ENCODE peak calls at places on chromosomes 11 and 22, in nine cellular contexts. J is GM06990, U is sigmoid colon, T is GM23338, E is IMR-90, F is body of pancreas, A is psoas muscle, O is tibial artery, V is BJ. S is an unnamed sample.
A peak's percentile ranks its signal among the peaks of the same experiment; 100 is the strongest.

GRCh38 chr11:115924744-115925567 is 420.7 kb upstream of the CADM1 start:
- DNase-seq in O (no peak), J (peak; percentile 75), F (no peak), T (no peak), A (no peak), U (no peak), E (peak; percentile 95), V (no peak), S (peak; percentile 96)

GRCh38 chr22:20656902-20657836 is 116.7 kb upstream of the SERPIND1 start:
- DNase-seq in F (no peak), O (no peak), J (no peak), U (peak; percentile 32), V (no peak), T (no peak), A (no peak), E (peak; percentile 1), S (no peak)

GRCh38 chr11:70729949-70730348 is 331.6 kb downstream of the CTTN start:
- DNase-seq in F (no peak), A (no peak), J (no peak), U (no peak), O (peak; percentile 24), T (no peak), E (no peak), V (no peak), S (no peak)

GRCh38 chr11:44780940-44781631 is 54.3 kb downstream of the TSPAN18 start:
- DNase-seq in A (peak; percentile 33), T (no peak), O (peak; percentile 59), V (no peak), J (no peak), F (no peak), U (peak; percentile 72), E (peak; percentile 50), S (no peak)

GRCh38 chr11:910044-910588 is 494 bp downstream of the CHID1 start:
- DNase-seq in O (no peak), J (no peak), F (peak; percentile 15), V (no peak), U (no peak), A (no peak), E (no peak), T (no peak), S (peak; percentile 24)

GRCh38 chr22:40594924-40595323 is 41.6 kb downstream of the MRTFA start:
- DNase-seq in J (no peak), A (no peak), E (peak; percentile 32), F (no peak), U (no peak), T (no peak), V (no peak), O (no peak), S (no peak)

GRCh38 chr11:75786101-75786736 is 17.6 kb downstream of the DGAT2 start:
- DNase-seq in T (no peak), A (no peak), V (no peak), F (peak; percentile 75), E (no peak), J (no peak), O (no peak), U (no peak), S (no peak)

GRCh38 chr22:49306632-49306975 is 521.1 kb downstream of the BRD1 start:
- DNase-seq in U (peak; percentile 56), A (no peak), F (no peak), E (no peak), J (no peak), T (no peak), V (no peak), O (peak; percentile 53), S (no peak)

GRCh38 chr11:118198370-118198769 is 21.9 kb upstream of the SCN2B start:
- DNase-seq in V (no peak), F (peak; percentile 84), U (peak; percentile 87), T (peak; percentile 87), O (peak; percentile 74), E (peak; percentile 44), J (peak; percentile 59), A (peak; percentile 80), S (peak; percentile 84)

GRCh38 chr11:83156150-83156995 is 558 bp upstream of the PCF11 start:
- DNase-seq in F (peak; percentile 100), J (peak; percentile 34), O (peak; percentile 100), A (peak; percentile 98), V (peak; percentile 100), E (peak; percentile 100), U (peak; percentile 100), T (peak; percentile 100), S (peak; percentile 100)

GRCh38 chr22:23282516-23282915 is 102.2 kb downstream of the BCR start:
- DNase-seq in A (no peak), F (no peak), T (no peak), E (no peak), J (no peak), V (no peak), O (no peak), U (no peak), S (no peak)

GRCh38 chr11:846496-847098 is 3.9 kb downstream of the TSPAN4 start:
- DNase-seq in E (peak; percentile 53), V (no peak), A (no peak), O (no peak), U (no peak), F (no peak), J (no peak), T (no peak), S (no peak)

GRCh38 chr11:34269031-34269430 is 88.8 kb downstream of the ABTB2 start:
- DNase-seq in A (no peak), E (no peak), O (no peak), V (no peak), U (no peak), F (no peak), J (no peak), T (no peak), S (no peak)

GRCh38 chr22:44538518-44539315 is 40.7 kb upstream of the RTL6 start:
- DNase-seq in F (no peak), U (no peak), V (no peak), T (no peak), J (no peak), A (no peak), O (no peak), E (no peak), S (no peak)

GRCh38 chr22:24768537-24769374 is 5.8 kb downstream of the PIWIL3 start:
- DNase-seq in A (peak; percentile 18), F (peak; percentile 88), U (peak; percentile 70), E (peak; percentile 76), V (no peak), O (no peak), T (peak; percentile 86), J (no peak), S (peak; percentile 55)

GRCh38 chr11:35272391-35272821 is 133.4 kb downstream of the CD44 start:
- DNase-seq in U (no peak), O (no peak), J (peak; percentile 64), A (no peak), V (no peak), F (no peak), T (no peak), E (no peak), S (peak; percentile 90)

GRCh38 chr11:88171982-88172381 is 3.3 kb downstream of the RAB38 start:
- DNase-seq in E (no peak), F (no peak), A (no peak), T (no peak), J (no peak), V (no peak), O (no peak), U (no peak), S (no peak)

DNA sequence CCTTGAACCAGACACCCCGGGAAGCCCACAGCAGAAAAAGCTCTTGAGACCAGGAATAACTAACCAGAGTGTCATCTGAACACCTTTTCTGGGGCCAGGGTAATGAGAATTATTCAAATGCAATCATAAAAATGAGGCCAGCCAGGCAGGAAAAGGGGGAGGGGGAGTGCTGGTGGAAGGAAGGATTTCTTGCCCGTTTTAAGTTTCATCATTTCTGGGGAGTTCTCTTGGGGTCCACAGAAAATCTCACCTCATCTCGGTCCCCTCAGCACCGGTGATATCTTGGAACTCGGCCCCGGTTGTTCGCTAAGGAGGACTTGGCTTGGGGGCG is 495 bp upstream of the PKNOX2 start:
- DNase-seq in J (no peak), E (no peak), A (no peak), V (no peak), O (no peak), T (no peak), F (no peak), U (no peak), S (no peak)
- H3K4me3 ChIP-seq in J (no peak overlapping the region), E (no peak overlapping the region), A (peak overlapping the region; percentile 84), V (no peak overlapping the region), O (peak overlapping the region; percentile 65), T (peak overlapping the region; percentile 80), F (no peak overlapping the region), U (peak overlapping the region; percentile 68), S (no peak overlapping the region)

DNA sequence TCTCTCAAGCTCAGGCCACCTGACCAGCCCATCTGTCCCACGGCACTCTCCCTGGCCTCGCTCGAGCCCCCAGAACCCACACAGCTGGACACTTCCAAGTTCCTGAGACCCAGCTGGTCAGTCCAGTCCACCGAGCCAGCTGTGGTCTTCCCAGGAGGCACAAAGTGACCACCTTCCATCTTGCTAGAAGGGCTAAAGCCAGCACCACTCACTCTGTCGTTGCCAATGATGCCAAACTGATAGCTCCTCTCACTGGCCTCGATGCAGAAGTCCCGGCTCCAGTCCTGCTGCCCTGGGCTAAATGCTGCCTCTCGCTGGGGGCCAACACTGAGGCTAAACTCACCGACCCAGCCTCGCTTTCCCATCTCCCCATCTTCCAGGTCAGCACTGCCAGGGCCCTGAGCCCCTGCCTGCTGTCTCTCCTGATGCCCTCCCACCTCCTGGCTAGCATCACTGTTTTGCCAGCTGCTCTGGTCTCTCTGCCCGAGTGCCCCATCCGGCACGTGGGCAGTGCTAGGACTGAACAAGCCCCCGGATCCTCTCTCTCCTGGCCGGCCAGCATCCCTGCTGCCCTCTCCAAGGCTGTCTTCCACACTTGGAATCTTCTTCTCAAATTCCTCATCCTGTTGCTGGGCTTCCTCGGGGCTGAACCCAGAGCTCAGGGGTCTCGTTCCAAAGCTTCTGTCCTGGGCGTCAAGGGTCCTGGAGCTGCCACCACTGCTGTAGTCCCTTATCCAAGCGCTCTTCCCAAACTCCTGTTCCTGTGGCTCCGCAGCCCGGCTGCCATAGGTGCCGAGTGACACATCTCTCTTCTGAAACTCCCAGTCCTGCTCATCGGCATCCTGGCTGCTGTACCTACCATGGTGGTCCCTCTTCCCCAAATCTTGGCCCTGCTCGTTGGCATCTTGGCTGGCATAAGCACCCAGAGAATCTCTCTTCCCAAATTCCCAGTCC is 15.4 kb downstream of the TNKS1BP1 start:
- DNase-seq in J (no peak), E (no peak), V (no peak), O (no peak), T (no peak), U (no peak), F (no peak), A (no peak), S (no peak)
- H3K4me3 ChIP-seq in J (no peak overlapping the region), E (no peak overlapping the region), V (no peak overlapping the region), O (no peak overlapping the region), T (no peak overlapping the region), U (no peak overlapping the region), F (no peak overlapping the region), A (peak overlapping the region; percentile 68), S (no peak overlapping the region)

GRCh38 chr11:62542111-62542745 is 4.4 kb downstream of the AHNAK start:
- DNase-seq in O (no peak), J (no peak), E (peak; percentile 23), V (no peak), A (no peak), T (no peak), F (no peak), U (no peak), S (no peak)
- H3K4me3 ChIP-seq in O (peak overlapping the region; percentile 87), J (peak overlapping the region; percentile 12), E (peak overlapping the region; percentile 85), V (peak overlapping the region; percentile 96), A (peak overlapping the region; percentile 91), T (peak overlapping the region; percentile 88), F (no peak overlapping the region), U (peak overlapping the region; percentile 100), S (peak overlapping the region; percentile 47)

GRCh38 chr11:3894128-3894731 is 38.8 kb downstream of the STIM1 start:
- DNase-seq in O (no peak), E (peak; percentile 22), V (no peak), F (peak; percentile 28), T (no peak), U (no peak), J (peak; percentile 85), A (peak; percentile 37), S (peak; percentile 97)
- H3K4me3 ChIP-seq in O (no peak overlapping the region), E (no peak overlapping the region), V (no peak overlapping the region), F (no peak overlapping the region), T (no peak overlapping the region), U (no peak overlapping the region), J (peak overlapping the region; percentile 49), A (no peak overlapping the region), S (peak overlapping the region; percentile 56)